ENCODE peak calls at places on chromosomes 16 and 17, in eight cellular contexts. V is uterus, X is ascending aorta, O is spleen, D is ovary, T is tibial nerve, P is transverse colon, E is IMR-90. M is an unnamed sample.

GRCh38 chr16:85369741-85370528 is 243.2 kb upstream of the GSE1 start:
- DNase-seq in V (no peak), E (no peak), T (peak; percentile 44), P (peak; percentile 76), X (peak; percentile 87), D (no peak), O (no peak), M (peak; percentile 53)

GRCh38 chr16:85465328-85466307 is 147.5 kb upstream of the GSE1 start:
- DNase-seq in T (no peak), V (peak; percentile 77), P (no peak), X (peak; percentile 73), O (no peak), D (peak; percentile 90), E (peak; percentile 76), M (no peak)

GRCh38 chr16:3143189-3143588 is 8.4 kb downstream of the ZNF213 start:
- DNase-seq in P (no peak), E (no peak), T (no peak), V (no peak), D (no peak), O (no peak), X (no peak), M (no peak)

GRCh38 chr17:17702370-17702769 is 21.1 kb downstream of the RAI1 start:
- DNase-seq in D (no peak), P (no peak), X (no peak), V (no peak), O (no peak), E (no peak), T (no peak), M (no peak)

GRCh38 chr16:66552288-66553143 is at the start of gene CKLF:
- DNase-seq in V (peak; percentile 85), O (peak; percentile 97), X (peak; percentile 96), D (peak; percentile 95), P (peak; percentile 93), E (peak; percentile 83), T (peak; percentile 83), M (peak; percentile 88)

GRCh38 chr17:37493249-37494027 is 3.7 kb downstream of the DUSP14 start:
- DNase-seq in P (no peak), O (no peak), D (no peak), X (no peak), V (no peak), E (peak; percentile 94), T (no peak), M (no peak)

GRCh38 chr16:1105888-1106620 is 10.0 kb upstream of the C1QTNF8 start:
- DNase-seq in X (peak; percentile 78), V (peak; percentile 62), D (peak; percentile 88), T (no peak), E (peak; percentile 33), O (peak; percentile 82), P (peak; percentile 59), M (peak; percentile 38)

GRCh38 chr16:88912556-88912955 is 46.1 kb upstream of the PABPN1L start:
- DNase-seq in P (no peak), D (no peak), T (no peak), X (no peak), V (no peak), E (no peak), O (no peak), M (no peak)

GRCh38 chr17:7466644-7467341 is 12.6 kb downstream of the ZBTB4 start:
- DNase-seq in E (peak; percentile 66), O (peak; percentile 75), P (peak; percentile 45), X (peak; percentile 85), V (peak; percentile 85), T (no peak), D (peak; percentile 86), M (peak; percentile 71)

GRCh38 chr17:7465481-7466275 is 13.8 kb downstream of the ZBTB4 start:
- DNase-seq in T (no peak), D (no peak), V (no peak), X (no peak), P (no peak), O (peak; percentile 74), E (no peak), M (peak; percentile 53)

GRCh38 chr17:7467498-7467897 is 11.9 kb downstream of the ZBTB4 start:
- DNase-seq in V (no peak), E (no peak), P (no peak), X (no peak), T (no peak), D (no peak), O (no peak), M (no peak)

GRCh38 chr17:7468290-7468689 is 11.1 kb downstream of the ZBTB4 start:
- DNase-seq in X (no peak), V (no peak), P (no peak), T (no peak), O (no peak), E (no peak), D (no peak), M (no peak)

GRCh38 chr17:7466318-7466643 is 13.2 kb downstream of the ZBTB4 start:
- DNase-seq in D (no peak), P (no peak), T (no peak), O (no peak), V (no peak), E (no peak), X (no peak), M (no peak)
- H3K4me1 ChIP-seq in D (peaks cover 6% of the 10 kb centered on the region), P (no peaks in the 10 kb centered on the region), T (peaks cover 65% of the 10 kb centered on the region), O (peaks cover 26% of the 10 kb centered on the region), V (peaks cover 8% of the 10 kb centered on the region), E (peaks cover 12% of the 10 kb centered on the region), X (no peaks in the 10 kb centered on the region), M (peaks cover 13% of the 10 kb centered on the region)

DNA sequence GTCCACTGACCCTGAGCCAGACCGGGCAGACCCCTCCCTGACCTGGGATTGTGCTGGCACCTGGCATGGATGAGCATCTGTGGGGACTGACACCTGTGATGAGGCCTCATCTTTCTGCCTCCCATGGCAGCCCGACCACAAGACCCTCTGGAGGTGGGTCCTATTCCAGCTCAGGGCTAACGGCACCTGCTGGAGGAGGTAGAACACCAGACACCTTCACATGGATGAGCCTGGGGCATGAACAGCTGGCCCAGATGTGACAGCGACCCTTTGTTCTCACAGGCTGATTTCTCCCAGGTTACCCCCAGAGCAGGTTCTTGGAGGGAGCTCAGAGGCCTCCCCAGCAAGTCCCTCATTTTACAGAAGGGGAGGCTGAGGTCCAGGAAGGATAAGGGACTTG is 46.4 kb upstream of the PIK3R6 start:
- DNase-seq in X (peak; percentile 41), O (no peak), D (no peak), V (no peak), P (no peak), T (no peak), E (no peak), M (no peak)
- H3K27me3 ChIP-seq in X (no peaks in the 10 kb centered on the region), O (peaks cover 5% of the 10 kb centered on the region), D (no peaks in the 10 kb centered on the region), V (no peaks in the 10 kb centered on the region), P (no peaks in the 10 kb centered on the region), T (no peaks in the 10 kb centered on the region), E (no peaks in the 10 kb centered on the region), M (no peaks in the 10 kb centered on the region)

DNA sequence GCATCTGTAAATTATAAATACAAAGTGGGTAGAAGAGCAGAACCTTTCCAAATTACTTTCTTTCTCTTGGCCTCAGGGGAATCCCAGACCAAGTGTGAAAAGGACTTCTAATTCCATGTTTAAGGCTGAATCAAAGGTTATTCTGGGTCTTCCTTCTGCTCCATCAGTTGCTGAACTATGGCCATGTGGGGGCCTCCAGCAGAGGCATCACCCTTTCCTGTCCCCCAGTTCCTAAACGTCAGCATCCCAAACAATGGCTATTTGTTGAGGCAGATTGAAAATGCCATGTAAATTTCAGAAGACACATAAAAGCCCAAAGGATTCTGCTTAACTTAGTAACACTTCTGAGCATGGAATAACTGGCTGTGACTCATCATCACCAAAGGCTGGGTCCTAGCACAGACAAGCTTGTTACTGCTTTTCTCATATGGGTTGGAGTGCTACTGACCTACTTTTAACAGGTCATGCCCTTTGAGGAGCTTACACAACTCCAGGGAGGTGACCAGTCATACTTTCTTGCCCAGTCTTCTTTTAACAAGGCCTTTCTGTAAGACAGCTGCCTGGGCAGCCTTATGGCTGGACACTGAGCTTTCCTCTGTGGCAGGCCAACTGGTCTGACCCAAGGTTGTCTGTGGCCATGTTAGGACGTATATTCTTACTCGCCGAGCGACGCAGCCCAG is 154.8 kb downstream of the VPS53 start:
- DNase-seq in P (no peak), D (no peak), T (no peak), X (peak; percentile 69), V (peak; percentile 23), E (peak; percentile 89), O (no peak), M (peak; percentile 36)
- H3K27ac ChIP-seq in P (peak overlapping the region; percentile 25), D (no peak overlapping the region), T (peak overlapping the region; percentile 28), X (peak overlapping the region; percentile 65), V (peak overlapping the region; percentile 49), E (no peak overlapping the region), O (peak overlapping the region; percentile 81), M (peak overlapping the region; percentile 85)

GRCh38 chr17:31491794-31492171 is 100.3 kb downstream of the RAB11FIP4 start:
- DNase-seq in T (no peak), V (no peak), P (no peak), X (no peak), O (peak; percentile 90), D (no peak), E (no peak), M (no peak)

GRCh38 chr17:31492206-31492605 is 100.7 kb downstream of the RAB11FIP4 start:
- DNase-seq in X (no peak), E (no peak), O (no peak), T (no peak), V (no peak), D (no peak), P (no peak), M (no peak)

GRCh38 chr17:31493656-31494155 is 102.2 kb downstream of the RAB11FIP4 start:
- DNase-seq in E (no peak), P (peak; percentile 37), X (no peak), O (no peak), D (no peak), T (no peak), V (no peak), M (no peak)

GRCh38 chr17:31494259-31495048 is 103.0 kb downstream of the RAB11FIP4 start:
- DNase-seq in X (no peak), E (no peak), V (no peak), P (peak; percentile 61), D (no peak), O (peak; percentile 84), T (no peak), M (no peak)

GRCh38 chr17:31492880-31493655 is 101.6 kb downstream of the RAB11FIP4 start:
- DNase-seq in T (no peak), E (no peak), X (no peak), P (peak; percentile 56), V (no peak), O (peak; percentile 90), D (no peak), M (peak; percentile 66)
- H3K4me1 ChIP-seq in T (peaks cover 22% of the 10 kb centered on the region), E (no peaks in the 10 kb centered on the region), X (peaks cover 5% of the 10 kb centered on the region), P (peaks cover 52% of the 10 kb centered on the region), V (no peaks in the 10 kb centered on the region), O (peaks cover 84% of the 10 kb centered on the region), D (no peaks in the 10 kb centered on the region), M (peaks cover 16% of the 10 kb centered on the region)